ENCODE peak calls at places on chromosomes 4 and X, in six cellular contexts. N is fibroblast of lung, D is astrocyte, C is endothelial cell of umbilical vein, I is HepG2, H is IMR-90. S is an unnamed sample.
A peak's percentile ranks its signal among the peaks of the same experiment; 100 is the strongest.

GRCh38 chr4:172141025-172141424 is 327.8 kb downstream of the GALNTL6 start:
- DNase-seq in C (no peak), I (no peak), D (no peak), N (no peak), H (no peak), S (no peak)

GRCh38 chr4:24550773-24551172 is 33.6 kb downstream of the DHX15 start:
- DNase-seq in C (no peak), D (no peak), I (no peak), N (no peak), H (no peak), S (no peak)

GRCh38 chr4:183639291-183639690 is 19.7 kb downstream of the RWDD4 start:
- DNase-seq in N (no peak), C (no peak), I (no peak), H (peak; percentile 24), D (no peak), S (no peak)

GRCh38 chr4:61820136-61820535 is 620.0 kb downstream of the ADGRL3 start:
- DNase-seq in H (no peak), C (no peak), D (no peak), I (no peak), N (no peak), S (no peak)

GRCh38 chrX:39491548-39492297 is 606.0 kb downstream of the BCOR start:
- DNase-seq in I (no peak), C (no peak), N (no peak), D (no peak), H (no peak), S (peak; percentile 55)

GRCh38 chrX:121823406-121823805 is 776.0 kb downstream of the GLUD2 start:
- DNase-seq in N (no peak), D (no peak), C (no peak), H (no peak), I (no peak), S (no peak)

GRCh38 chr4:6425336-6425735 is 47.1 kb downstream of the PPP2R2C start:
- DNase-seq in C (no peak), D (no peak), N (no peak), I (no peak), H (no peak), S (no peak)

GRCh38 chrX:7586126-7586525 is 256.8 kb upstream of the VCX start:
- DNase-seq in H (peak; percentile 35), I (peak; percentile 1), N (peak; percentile 8), C (no peak), D (peak; percentile 2), S (peak; percentile 38)

GRCh38 chr4:78764498-78764961 is 11.6 kb upstream of the BMP2K start:
- DNase-seq in I (no peak), C (no peak), D (no peak), N (peak; percentile 45), H (peak; percentile 82), S (no peak)

GRCh38 chr4:11480683-11481082 is 52.0 kb upstream of the HS3ST1 start:
- DNase-seq in C (peak; percentile 62), I (no peak), D (no peak), H (peak; percentile 11), N (no peak), S (no peak)

GRCh38 chrX:24133280-24133679 is 16.2 kb upstream of the ZFX start:
- DNase-seq in D (no peak), I (no peak), H (no peak), C (no peak), N (no peak), S (no peak)

GRCh38 chr4:172515266-172515879 is 653.2 kb upstream of the GALNT7 start:
- DNase-seq in H (peak; percentile 41), D (peak; percentile 54), N (peak; percentile 59), I (no peak), C (no peak), S (peak; percentile 46)

GRCh38 chrX:54786972-54787371 is 11.1 kb downstream of the ITIH6 start:
- DNase-seq in I (no peak), C (no peak), N (no peak), H (no peak), D (no peak), S (peak; percentile 77)

GRCh38 chr4:128538111-128538882 is 250.7 kb upstream of the PGRMC2 start:
- DNase-seq in C (no peak), D (no peak), H (no peak), I (no peak), N (no peak), S (no peak)

GRCh38 chrX:106247162-106247561 is 79.1 kb downstream of the PWWP3B start:
- DNase-seq in H (no peak), I (no peak), N (peak; percentile 71), C (no peak), D (peak; percentile 67), S (no peak)

GRCh38 chrX:87805829-87806490 is 288.4 kb downstream of the KLHL4 start:
- DNase-seq in D (peak; percentile 22), N (peak; percentile 24), C (peak; percentile 46), H (no peak), I (no peak), S (no peak)

GRCh38 chrX:135170877-135171519 is at the start of gene CT55:
- DNase-seq in H (no peak), I (no peak), D (no peak), C (no peak), N (no peak), S (peak; percentile 55)

GRCh38 chr4:151991884-151992166 is 231.0 kb upstream of the GATB start:
- DNase-seq in H (no peak), N (peak; percentile 13), C (no peak), I (no peak), D (no peak), S (no peak)

GRCh38 chr4:147589586-147589985 is 27.6 kb upstream of the TMEM184C start:
- DNase-seq in D (no peak), N (no peak), H (no peak), I (no peak), C (no peak), S (no peak)

GRCh38 chrX:128106630-128107029 is 54.4 kb upstream of the ACTRT1 start:
- DNase-seq in C (peak; percentile 49), I (peak; percentile 3), D (no peak), H (no peak), N (no peak), S (peak; percentile 60)

GRCh38 chr4:48269861-48270515 is 350 bp upstream of the TEC start:
- DNase-seq in H (peak; percentile 51), D (peak; percentile 46), I (peak; percentile 75), C (peak; percentile 54), N (peak; percentile 72), S (peak; percentile 98)

GRCh38 chrX:276588-277171 is 4.5 kb upstream of the PLCXD1 start:
- DNase-seq in H (peak; percentile 76), I (no peak), C (no peak), N (peak; percentile 57), D (peak; percentile 38), S (no peak)

GRCh38 chr4:26050212-26050643 is 136.2 kb downstream of the SMIM20 start:
- DNase-seq in N (no peak), D (no peak), C (no peak), H (no peak), I (no peak), S (no peak)

GRCh38 chr4:40200881-40201797 is 4.3 kb downstream of the RHOH start:
- DNase-seq in D (peak; percentile 29), I (no peak), H (peak; percentile 82), N (peak; percentile 26), C (no peak), S (no peak)
- H3K36me3 ChIP-seq in D (no peaks in the 10 kb centered on the region), I (no peaks in the 10 kb centered on the region), H (no peaks in the 10 kb centered on the region), N (no peaks in the 10 kb centered on the region), C (no peaks in the 10 kb centered on the region), S (no peaks in the 10 kb centered on the region)

GRCh38 chr4:3496021-3496420 is 32.9 kb downstream of the DOK7 start:
- DNase-seq in I (no peak), N (no peak), H (no peak), C (no peak), D (no peak), S (peak; percentile 42)
- H3K9ac ChIP-seq in I (no peak overlapping the region), N (no peak overlapping the region), H (no peak overlapping the region), C (no peak overlapping the region), D (no peak overlapping the region), S (no peak overlapping the region)

GRCh38 chrX:57752866-57753265 is 72.8 kb upstream of the NLRP2B start:
- DNase-seq in N (no peak), C (no peak), I (no peak), D (no peak), H (no peak), S (peak; percentile 67)
- TF ChIP-seq CTCF in N (no peak), C (no peak), I (no peak), D (no peak), H (no peak), S (peak; percentile 62)

GRCh38 chr4:13618212-13618806 is 9.2 kb downstream of the BOD1L1 start:
- DNase-seq in N (no peak), H (no peak), D (no peak), C (no peak), I (no peak), S (no peak)
- H3K36me3 ChIP-seq in N (peaks cover 2% of the 10 kb centered on the region), H (peaks cover 23% of the 10 kb centered on the region), D (peaks cover 31% of the 10 kb centered on the region), C (peaks cover 25% of the 10 kb centered on the region), I (peaks cover 7% of the 10 kb centered on the region), S (peaks cover 52% of the 10 kb centered on the region)

GRCh38 chr4:20289782-20290181 is 38.1 kb downstream of the SLIT2 start:
- DNase-seq in I (no peak), H (no peak), N (no peak), D (no peak), C (no peak), S (no peak)
- H3K9ac ChIP-seq in I (no peak overlapping the region), H (no peak overlapping the region), N (no peak overlapping the region), D (no peak overlapping the region), C (no peak overlapping the region), S (no peak overlapping the region)

S was measured in endodermal cell.